ENCODE peak calls at places on chromosomes 16 and 17, in four cellular contexts. F is GM12891, T is GM12878, I is K562. Z is an unnamed sample.

GRCh38 chr16:4414187-4414909 is 2.0 kb downstream of the CORO7 start:
- DNase-seq in F (peak), T (peak), I (no peak), Z (no peak)

GRCh38 chr16:48272837-48273421 is 25.6 kb upstream of the ABCC11 start:
- DNase-seq in F (no peak), T (no peak), I (no peak), Z (no peak)

GRCh38 chr16:78490431-78490830 is 391.0 kb downstream of the WWOX start:
- DNase-seq in F (no peak), T (no peak), I (no peak), Z (no peak)

GRCh38 chr17:82283208-82283749 is 9.8 kb upstream of the CSNK1D start:
- DNase-seq in F (no peak), T (no peak), I (peak), Z (peak)

GRCh38 chr16:84349852-84350565 is 18.3 kb upstream of the ATP2C2 start:
- DNase-seq in F (no peak), T (no peak), I (no peak), Z (no peak)

GRCh38 chr17:81049973-81050551 is 15.1 kb downstream of the BAIAP2 start:
- DNase-seq in F (no peak), T (peak), I (no peak), Z (peak)

GRCh38 chr17:12979826-12980500 is 37.9 kb downstream of the ELAC2 start:
- DNase-seq in F (no peak), T (no peak), I (no peak), Z (no peak)

GRCh38 chr16:8716592-8716991 is 42.2 kb downstream of the ABAT start:
- DNase-seq in F (no peak), T (no peak), I (no peak), Z (no peak)

GRCh38 chr16:82755570-82756282 is 129.0 kb downstream of the CDH13 start:
- DNase-seq in F (no peak), T (no peak), I (peak), Z (no peak)

GRCh38 chr16:11078812-11079459 is 134.6 kb downstream of the CLEC16A start:
- DNase-seq in F (no peak), T (no peak), I (no peak), Z (no peak)

GRCh38 chr16:50839920-50840729 is 98.2 kb downstream of the CYLD start:
- DNase-seq in F (no peak), T (no peak), I (no peak), Z (no peak)

GRCh38 chr16:50839356-50839755 is 97.5 kb downstream of the CYLD start:
- DNase-seq in F (no peak), T (no peak), I (no peak), Z (no peak)

GRCh38 chr16:50842013-50842505 is 100.2 kb downstream of the CYLD start:
- DNase-seq in F (no peak), T (no peak), I (no peak), Z (no peak)

GRCh38 chr16:50842589-50842988 is 100.7 kb downstream of the CYLD start:
- DNase-seq in F (no peak), T (no peak), I (no peak), Z (no peak)

DNA sequence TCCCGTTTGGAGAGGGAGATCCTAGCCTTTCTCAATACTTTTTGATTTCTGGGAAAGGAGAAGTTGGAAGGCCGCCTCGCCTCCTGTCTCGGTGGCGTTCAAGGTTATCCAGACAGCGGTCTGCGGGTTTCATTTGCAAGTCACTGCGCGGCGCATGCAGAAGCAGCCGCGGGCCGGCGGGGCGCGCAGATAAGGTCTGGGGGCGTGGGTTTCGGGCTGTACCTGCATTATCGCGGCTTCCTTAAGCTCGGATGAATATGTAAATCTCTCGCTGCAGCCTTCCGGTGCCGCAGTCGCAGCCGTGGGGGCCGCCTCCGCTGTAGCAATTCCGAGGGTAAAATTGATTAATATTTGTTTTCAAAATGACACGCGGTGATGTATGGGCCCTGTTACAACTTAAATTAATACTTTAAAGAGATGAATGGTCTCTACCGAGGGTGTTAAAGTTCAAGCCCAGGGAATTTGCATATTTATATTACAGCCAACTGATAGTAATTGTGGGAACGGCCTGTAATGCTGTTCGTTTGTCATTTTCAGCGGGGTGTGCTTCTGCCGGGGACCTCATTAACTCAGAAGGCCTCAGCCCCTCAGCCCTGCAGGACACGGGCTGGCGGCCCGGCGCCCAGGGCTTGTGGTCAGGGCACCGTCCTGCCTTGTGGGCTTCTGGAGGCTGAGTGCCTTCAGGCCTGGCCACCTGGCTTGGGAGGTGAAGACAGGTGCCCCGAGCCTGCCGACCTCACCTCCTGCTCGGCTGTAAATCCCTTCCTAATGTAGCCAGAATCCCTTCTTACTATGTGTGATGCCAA is 99.4 kb downstream of the CYLD start:
- DNase-seq in F (no peak), T (no peak), I (peak), Z (peak)
- TF ChIP-seq SPI1 in F (no peak), T (no peak), I (no peak), Z (no peak)

GRCh38 chr16:59320657-59321056 is 586.5 kb upstream of the GOT2 start:
- DNase-seq in F (no peak), T (no peak), I (no peak), Z (no peak)
- TF ChIP-seq SPI1 in F (no peak), T (no peak), I (no peak), Z (no peak)

GRCh38 chr16:850668-851067 is 50.1 kb upstream of the GNG13 start:
- DNase-seq in F (no peak), T (no peak), I (no peak), Z (no peak)

GRCh38 chr16:847681-848445 is 47.3 kb upstream of the GNG13 start:
- DNase-seq in F (no peak), T (no peak), I (no peak), Z (no peak)

GRCh38 chr16:851209-851810 is 50.8 kb upstream of the GNG13 start:
- DNase-seq in F (no peak), T (no peak), I (no peak), Z (no peak)

GRCh38 chr16:847151-847550 is 46.6 kb upstream of the GNG13 start:
- DNase-seq in F (no peak), T (no peak), I (no peak), Z (no peak)

GRCh38 chr16:848510-849253 is 48.1 kb upstream of the GNG13 start:
- DNase-seq in F (no peak), T (no peak), I (no peak), Z (no peak)
- TF ChIP-seq SPI1 in F (no peak), T (no peak), I (no peak), Z (no peak)

GRCh38 chr17:4643676-4644075 is 2.2 kb upstream of the ALOX15 start:
- DNase-seq in F (no peak), T (no peak), I (no peak), Z (no peak)

GRCh38 chr17:4641297-4642195 is at the start of gene ALOX15:
- DNase-seq in F (no peak), T (no peak), I (no peak), Z (no peak)

GRCh38 chr17:4642286-4642685 is 808 bp upstream of the ALOX15 start:
- DNase-seq in F (no peak), T (no peak), I (no peak), Z (no peak)

GRCh38 chr17:4648741-4649140 is 7.3 kb upstream of the ALOX15 start:
- DNase-seq in F (no peak), T (no peak), I (no peak), Z (peak)

DNA sequence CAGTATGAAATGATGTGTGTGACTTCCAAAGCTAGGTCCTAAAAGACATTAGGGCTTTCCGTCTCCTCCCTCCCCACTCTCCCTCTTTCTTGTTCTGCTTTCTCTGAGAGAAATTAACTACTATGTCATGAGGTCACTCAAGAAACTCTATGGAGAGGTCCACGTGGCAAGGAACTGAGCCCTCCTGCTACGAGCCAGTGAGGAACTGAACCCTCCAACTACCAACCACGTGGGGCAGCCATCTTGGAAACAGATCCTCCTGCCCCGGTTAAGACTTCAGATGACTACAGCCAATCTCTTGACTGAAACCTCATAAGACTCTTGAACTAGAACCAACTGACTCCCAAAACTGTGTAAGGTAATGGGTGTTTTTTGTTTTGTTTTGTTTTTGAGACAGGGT is 4.2 kb upstream of the ALOX15 start:
- DNase-seq in F (no peak), T (no peak), I (no peak), Z (peak)
- TF ChIP-seq SPI1 in F (no peak), T (no peak), I (no peak), Z (no peak)

DNA sequence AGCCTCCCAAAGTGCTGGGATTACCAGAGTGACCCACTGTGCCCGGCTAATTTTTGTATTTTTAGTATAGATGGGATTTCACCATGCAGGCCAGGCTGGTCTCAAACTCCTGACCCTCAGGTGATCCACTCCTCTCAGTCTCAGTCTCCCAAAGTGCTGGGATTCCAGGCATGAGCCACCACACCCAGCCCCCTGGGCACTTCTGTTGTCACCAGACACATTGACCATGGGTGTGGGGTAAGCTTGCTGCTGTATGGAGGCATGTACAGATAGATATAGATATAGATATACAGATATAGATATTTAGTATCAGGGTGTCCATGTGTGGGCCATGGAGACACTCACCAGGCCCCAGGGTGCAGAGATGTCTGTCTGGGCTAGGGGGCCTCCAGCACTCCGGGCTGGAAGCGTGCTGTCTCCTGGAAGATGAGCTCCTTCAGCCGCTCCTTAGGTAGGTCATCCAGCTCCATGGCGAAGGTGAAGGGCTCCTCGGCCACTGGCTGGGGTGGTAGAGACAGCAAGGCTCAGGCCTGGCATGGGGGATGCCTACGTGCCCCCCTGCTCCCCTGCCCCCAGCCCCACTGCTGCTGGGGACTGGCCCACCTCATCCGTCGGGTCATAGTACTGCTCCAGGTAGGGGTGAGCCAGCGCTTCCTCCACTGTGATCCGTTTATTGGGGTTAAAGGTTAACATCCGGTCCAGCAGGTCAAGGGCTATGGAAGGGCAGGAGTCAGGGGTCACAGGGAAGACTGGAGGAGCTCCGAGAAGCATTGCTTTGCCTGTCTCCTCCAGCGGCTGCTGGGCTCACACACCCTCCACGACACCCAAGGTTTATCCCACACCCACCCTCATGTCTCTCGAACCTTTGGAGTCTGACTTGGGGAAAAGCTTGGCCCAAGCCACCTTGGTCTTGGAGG is 3.2 kb upstream of the GDPD3 start:
- DNase-seq in F (no peak), T (no peak), I (no peak), Z (no peak)
- TF ChIP-seq SPI1 in F (no peak), T (no peak), I (no peak), Z (no peak)

GRCh38 chr17:65472602-65473001 is 88.8 kb downstream of the AXIN2 start:
- DNase-seq in F (no peak), T (no peak), I (no peak), Z (no peak)

GRCh38 chr17:65477600-65477999 is 83.8 kb downstream of the AXIN2 start:
- DNase-seq in F (no peak), T (no peak), I (no peak), Z (no peak)

GRCh38 chr17:65474658-65475057 is 86.8 kb downstream of the AXIN2 start:
- DNase-seq in F (no peak), T (no peak), I (peak), Z (no peak)

GRCh38 chr17:65473363-65473762 is 88.1 kb downstream of the AXIN2 start:
- DNase-seq in F (no peak), T (no peak), I (no peak), Z (no peak)

GRCh38 chr17:65473985-65474384 is 87.5 kb downstream of the AXIN2 start:
- DNase-seq in F (no peak), T (no peak), I (no peak), Z (no peak)
- TF ChIP-seq SPI1 in F (no peak), T (no peak), I (no peak), Z (no peak)